ENCODE peak calls at places on chromosomes 4 and X, in four cellular contexts. Y is astrocyte of the hippocampus, J is stromal cell of bone marrow, I is AG08396. E is an unnamed sample.
A peak's percentile ranks its signal among the peaks of the same experiment; 100 is the strongest.

GRCh38 chrX:1434871-1435240 is 17.9 kb downstream of the ASMTL start:
- DNase-seq in Y (no peak), J (no peak), I (no peak), E (no peak)

GRCh38 chr4:73021634-73022033 is 47.9 kb downstream of the COX18 start:
- DNase-seq in Y (peak; percentile 59), J (peak; percentile 28), I (peak; percentile 24), E (peak; percentile 84)

GRCh38 chr4:114272226-114272625 is 292.8 kb upstream of the ARSJ start:
- DNase-seq in Y (peak; percentile 91), J (peak; percentile 97), I (peak; percentile 33), E (no peak)

GRCh38 chr4:25953740-25954139 is 39.7 kb downstream of the SMIM20 start:
- DNase-seq in Y (peak; percentile 56), J (peak; percentile 45), I (peak; percentile 32), E (no peak)

GRCh38 chr4:84499065-84499982 is at the start of gene NKX6-1:
- DNase-seq in Y (peak; percentile 82), J (peak; percentile 67), I (peak; percentile 97), E (peak; percentile 65)

GRCh38 chr4:3308691-3309090 is 15.9 kb downstream of the RGS12 start:
- DNase-seq in Y (no peak), J (no peak), I (no peak), E (no peak)

GRCh38 chr4:25060586-25061340 is 30.0 kb upstream of the LGI2 start:
- DNase-seq in Y (no peak), J (no peak), I (no peak), E (no peak)

GRCh38 chr4:2866891-2867290 is 23.2 kb downstream of the ADD1 start:
- DNase-seq in Y (peak; percentile 64), J (no peak), I (no peak), E (peak; percentile 27)

GRCh38 chr4:26219206-26219605 is 101.6 kb upstream of the RBPJ start:
- DNase-seq in Y (no peak), J (no peak), I (no peak), E (no peak)

GRCh38 chr4:4270529-4270928 is 19.4 kb downstream of the LYAR start:
- DNase-seq in Y (no peak), J (no peak), I (no peak), E (no peak)

GRCh38 chrX:49273181-49273727 is 3.7 kb downstream of the PPP1R3F start:
- DNase-seq in Y (no peak), J (no peak), I (no peak), E (no peak)

GRCh38 chr4:82899339-82899738 is 1.2 kb upstream of the THAP9 start:
- DNase-seq in Y (peak; percentile 28), J (no peak), I (no peak), E (peak; percentile 25)